ENCODE peak calls at places on chromosomes 16 and 17, in nine cellular contexts. C is stimulated activated CD4-positive, alpha-beta T cell treated with anti-CD3 and anti-CD28 coated beads, Interleukin-15, amount 100 ng/mL, for 24 hours; U is EL; P is BE2C; A is heart left ventricle; B is NCI-H1105 treated with DMSO at 0.1 percent for 48 hours; S is H1; Q is T-helper 1 cell; F is GM23248. O is an unnamed sample.

GRCh38 chr16:87602821-87603683 is 744 bp downstream of the JPH3 start:
- DNase-seq in C (peak; percentile 25), U (no peak), P (peak; percentile 31), A (no peak), B (peak; percentile 0), S (no peak), Q (no peak), F (peak; percentile 9), O (no peak)

GRCh38 chr17:16003841-16004240 is 4.2 kb downstream of the TTC19 start:
- DNase-seq in C (no peak), U (no peak), P (no peak), A (no peak), B (no peak), S (no peak), Q (no peak), F (no peak), O (no peak)

GRCh38 chr16:79923431-79923830 is 322.9 kb upstream of the MAF start:
- DNase-seq in C (no peak), U (no peak), P (no peak), A (no peak), B (no peak), S (no peak), Q (no peak), F (no peak), O (no peak)

GRCh38 chr17:18008496-18009268 is 30.3 kb downstream of the ATPAF2 start:
- DNase-seq in C (no peak), U (peak; percentile 91), P (no peak), A (no peak), B (no peak), S (no peak), Q (no peak), F (peak; percentile 90), O (no peak)

GRCh38 chr17:2421315-2422147 is 20.7 kb upstream of the MNT start:
- DNase-seq in C (no peak), U (no peak), P (no peak), A (no peak), B (peak; percentile 13), S (no peak), Q (no peak), F (no peak), O (peak; percentile 38)

GRCh38 chr16:58021661-58022551 is 3.6 kb upstream of the MMP15 start:
- DNase-seq in C (no peak), U (peak; percentile 76), P (no peak), A (peak; percentile 21), B (no peak), S (no peak), Q (no peak), F (peak; percentile 83), O (peak; percentile 38)

GRCh38 chr17:13776027-13776551 is 174.4 kb upstream of the HS3ST3A1 start:
- DNase-seq in C (no peak), U (no peak), P (no peak), A (peak; percentile 60), B (no peak), S (no peak), Q (no peak), F (peak; percentile 48), O (no peak)

GRCh38 chr16:52671560-52671959 is 124.6 kb upstream of the TOX3 start:
- DNase-seq in C (no peak), U (no peak), P (no peak), A (no peak), B (no peak), S (no peak), Q (no peak), F (no peak), O (no peak)

GRCh38 chr16:27480761-27481160 is 69.0 kb downstream of the GTF3C1 start:
- DNase-seq in C (no peak), U (no peak), P (no peak), A (no peak), B (no peak), S (no peak), Q (no peak), F (no peak), O (no peak)

GRCh38 chr16:1181715-1182671 is 29.1 kb downstream of the CACNA1H start:
- DNase-seq in C (no peak), U (peak; percentile 69), P (peak; percentile 71), A (peak; percentile 78), B (no peak), S (no peak), Q (no peak), F (peak; percentile 73), O (no peak)

GRCh38 chr16:89197633-89198416 is 2.5 kb downstream of the SLC22A31 start:
- DNase-seq in C (no peak), U (no peak), P (no peak), A (no peak), B (no peak), S (no peak), Q (no peak), F (no peak), O (no peak)

GRCh38 chr17:32998893-32999240 is 7.2 kb downstream of the SPACA3 start:
- DNase-seq in C (no peak), U (peak; percentile 75), P (no peak), A (no peak), B (no peak), S (no peak), Q (no peak), F (peak; percentile 88), O (no peak)

GRCh38 chr17:74872313-74873035 is at the start of gene FDXR:
- DNase-seq in C (no peak), U (no peak), P (no peak), A (no peak), B (peak; percentile 53), S (no peak), Q (no peak), F (no peak), O (no peak)

GRCh38 chr17:20191066-20191465 is 181.9 kb downstream of the SPECC1 start:
- DNase-seq in C (no peak), U (peak; percentile 77), P (no peak), A (no peak), B (no peak), S (no peak), Q (no peak), F (peak; percentile 76), O (no peak)

GRCh38 chr17:80124351-80124981 is 22.5 kb downstream of the EIF4A3 start:
- DNase-seq in C (no peak), U (peak; percentile 29), P (no peak), A (no peak), B (no peak), S (peak; percentile 51), Q (no peak), F (peak; percentile 82), O (peak; percentile 77)

GRCh38 chr17:78921437-78921971 is 3.7 kb downstream of the TIMP2 start:
- DNase-seq in C (no peak), U (no peak), P (peak; percentile 47), A (peak; percentile 65), B (no peak), S (no peak), Q (no peak), F (peak; percentile 62), O (no peak)

GRCh38 chr17:29694923-29695563 is 72.3 kb upstream of the CORO6 start:
- DNase-seq in C (no peak), U (no peak), P (no peak), A (no peak), B (no peak), S (no peak), Q (no peak), F (no peak), O (no peak)

GRCh38 chr17:75816693-75817092 is 27.5 kb downstream of the UNC13D start:
- DNase-seq in C (no peak), U (no peak), P (no peak), A (no peak), B (no peak), S (no peak), Q (no peak), F (no peak), O (no peak)

GRCh38 chr17:61410555-61411089 is 11.0 kb downstream of the TBX2 start:
- DNase-seq in C (peak; percentile 81), U (peak; percentile 85), P (peak; percentile 68), A (peak; percentile 81), B (peak; percentile 23), S (no peak), Q (peak; percentile 67), F (peak; percentile 75), O (no peak)

GRCh38 chr17:42131971-42132370 is 9.4 kb downstream of the HSPB9 start:
- DNase-seq in C (no peak), U (no peak), P (no peak), A (no peak), B (no peak), S (no peak), Q (no peak), F (peak; percentile 58), O (peak; percentile 72)

GRCh38 chr16:27853651-27854050 is 209.9 kb downstream of the GSG1L start:
- DNase-seq in C (no peak), U (no peak), P (no peak), A (no peak), B (no peak), S (no peak), Q (no peak), F (no peak), O (no peak)

GRCh38 chr16:3285131-3285530 is 1.8 kb downstream of the ZNF263 start:
- DNase-seq in C (no peak), U (no peak), P (no peak), A (no peak), B (no peak), S (no peak), Q (no peak), F (no peak), O (no peak)

GRCh38 chr16:4917117-4917516 is 19.8 kb downstream of the PPL start:
- DNase-seq in C (no peak), U (peak; percentile 34), P (no peak), A (no peak), B (no peak), S (no peak), Q (no peak), F (peak; percentile 77), O (no peak)

GRCh38 chr17:38428150-38428642 is at the start of gene ARHGAP23:
- DNase-seq in C (peak; percentile 53), U (peak; percentile 88), P (peak; percentile 51), A (peak; percentile 89), B (no peak), S (no peak), Q (peak; percentile 27), F (peak; percentile 84), O (peak; percentile 22)

GRCh38 chr17:75950850-75951554 is 10.2 kb upstream of the FBF1 start:
- DNase-seq in C (no peak), U (peak; percentile 39), P (no peak), A (no peak), B (no peak), S (no peak), Q (no peak), F (peak; percentile 30), O (no peak)

GRCh38 chr17:58352018-58352842 is at the start of gene SUPT4H1:
- DNase-seq in C (peak; percentile 93), U (peak; percentile 92), P (peak; percentile 92), A (peak; percentile 90), B (peak; percentile 88), S (peak; percentile 80), Q (peak; percentile 85), F (peak; percentile 96), O (peak; percentile 95)

GRCh38 chr17:2517539-2517938 is 5.9 kb upstream of the METTL16 start:
- DNase-seq in C (no peak), U (no peak), P (no peak), A (no peak), B (no peak), S (no peak), Q (no peak), F (no peak), O (no peak)